ENCODE peak calls at places on chromosomes 2 and 18, in nine cellular contexts. V is sigmoid colon, E is Peyer's patch, S is spleen, J is A549, O is H1, U is uterus, Z is tibial nerve, A is HCT116. F is an unnamed sample.

GRCh38 chr2:14137643-14138042 is 494.9 kb upstream of the LRATD1 start:
- DNase-seq in V (no peak), E (no peak), S (no peak), J (no peak), O (no peak), U (no peak), Z (no peak), A (no peak), F (no peak)

GRCh38 chr18:79950440-79951341 is 762 bp downstream of the SLC66A2 start:
- DNase-seq in V (peak), E (no peak), S (peak), J (peak), O (no peak), U (no peak), Z (no peak), A (no peak), F (no peak)

GRCh38 chr2:149365826-149366583 is 35.6 kb downstream of the LYPD6 start:
- DNase-seq in V (no peak), E (no peak), S (no peak), J (no peak), O (no peak), U (no peak), Z (no peak), A (peak), F (no peak)

GRCh38 chr2:98394595-98395153 is 48.4 kb downstream of the CNGA3 start:
- DNase-seq in V (no peak), E (no peak), S (no peak), J (no peak), O (no peak), U (no peak), Z (no peak), A (no peak), F (no peak)

GRCh38 chr18:23105581-23106219 is 29.6 kb upstream of the CABLES1 start:
- DNase-seq in V (no peak), E (no peak), S (peak), J (no peak), O (no peak), U (no peak), Z (no peak), A (no peak), F (no peak)

GRCh38 chr2:239279508-239280295 is 121.1 kb downstream of the HDAC4 start:
- DNase-seq in V (no peak), E (no peak), S (peak), J (no peak), O (no peak), U (peak), Z (no peak), A (no peak), F (no peak)

GRCh38 chr2:46909771-46910419 is 5.7 kb downstream of the MCFD2 start:
- DNase-seq in V (no peak), E (no peak), S (no peak), J (peak), O (no peak), U (no peak), Z (no peak), A (peak), F (no peak)

GRCh38 chr2:235703711-235704295 is 210.0 kb downstream of the AGAP1 start:
- DNase-seq in V (peak), E (no peak), S (no peak), J (no peak), O (no peak), U (no peak), Z (no peak), A (no peak), F (no peak)

GRCh38 chr2:191166111-191166755 is 15.4 kb upstream of the STAT4 start:
- DNase-seq in V (no peak), E (no peak), S (no peak), J (no peak), O (no peak), U (no peak), Z (no peak), A (no peak), F (no peak)

GRCh38 chr2:161946489-161947107 is 127.4 kb downstream of the DPP4 start:
- DNase-seq in V (no peak), E (no peak), S (no peak), J (no peak), O (no peak), U (no peak), Z (no peak), A (peak), F (no peak)

GRCh38 chr18:54647176-54647575 is 56.1 kb downstream of the DYNAP start:
- DNase-seq in V (no peak), E (no peak), S (no peak), J (no peak), O (no peak), U (no peak), Z (no peak), A (peak), F (no peak)

GRCh38 chr18:44601447-44601846 is 79.2 kb upstream of the SETBP1 start:
- DNase-seq in V (no peak), E (no peak), S (no peak), J (no peak), O (no peak), U (no peak), Z (no peak), A (no peak), F (no peak)

GRCh38 chr2:97005353-97005752 is 19.0 kb upstream of the FAM178B start:
- DNase-seq in V (no peak), E (no peak), S (no peak), J (peak), O (no peak), U (no peak), Z (no peak), A (peak), F (no peak)

GRCh38 chr2:217943379-217944321 is 59.1 kb downstream of the TNS1 start:
- DNase-seq in V (peak), E (no peak), S (peak), J (peak), O (peak), U (peak), Z (peak), A (peak), F (peak)

GRCh38 chr2:203685789-203686433 is 20.5 kb upstream of the CD28 start:
- DNase-seq in V (no peak), E (no peak), S (no peak), J (no peak), O (no peak), U (no peak), Z (no peak), A (no peak), F (no peak)

GRCh38 chr2:105177008-105177407 is 64.5 kb upstream of the GPR45 start:
- DNase-seq in V (no peak), E (no peak), S (no peak), J (no peak), O (no peak), U (no peak), Z (no peak), A (no peak), F (no peak)

GRCh38 chr2:113010088-113010487 is 4.8 kb downstream of the IL36A start:
- DNase-seq in V (no peak), E (no peak), S (no peak), J (no peak), O (no peak), U (no peak), Z (no peak), A (no peak), F (no peak)

GRCh38 chr18:702957-703659 is 9.3 kb downstream of the ENOSF1 start:
- DNase-seq in V (no peak), E (no peak), S (no peak), J (no peak), O (peak), U (peak), Z (no peak), A (no peak), F (no peak)

GRCh38 chr18:24212939-24213338 is 74.1 kb downstream of the CABYR start:
- DNase-seq in V (no peak), E (no peak), S (no peak), J (no peak), O (no peak), U (no peak), Z (no peak), A (peak), F (no peak)

GRCh38 chr2:108449410-108450200 is 599 bp downstream of the GCC2 start:
- DNase-seq in V (no peak), E (peak), S (no peak), J (peak), O (no peak), U (no peak), Z (no peak), A (peak), F (no peak)

GRCh38 chr2:201697899-201698298 is 545 bp downstream of the MPP4 start:
- DNase-seq in V (no peak), E (no peak), S (no peak), J (no peak), O (no peak), U (no peak), Z (no peak), A (no peak), F (no peak)

GRCh38 chr2:152693033-152693432 is 24.2 kb downstream of the PRPF40A start:
- DNase-seq in V (no peak), E (no peak), S (no peak), J (no peak), O (no peak), U (no peak), Z (no peak), A (no peak), F (no peak)

GRCh38 chr2:150484461-150484931 is 3.0 kb downstream of the RND3 start:
- DNase-seq in V (peak), E (no peak), S (no peak), J (no peak), O (no peak), U (no peak), Z (no peak), A (no peak), F (no peak)

GRCh38 chr18:46211816-46212215 is 107.6 kb downstream of the HAUS1 start:
- DNase-seq in V (no peak), E (no peak), S (no peak), J (no peak), O (no peak), U (no peak), Z (no peak), A (no peak), F (no peak)

GRCh38 chr2:225113356-225114015 is 71.2 kb upstream of the DOCK10 start:
- DNase-seq in V (no peak), E (no peak), S (no peak), J (no peak), O (no peak), U (no peak), Z (no peak), A (no peak), F (no peak)

GRCh38 chr2:217610411-217610814 is 392.4 kb downstream of the TNS1 start:
- DNase-seq in V (no peak), E (peak), S (no peak), J (no peak), O (no peak), U (no peak), Z (no peak), A (no peak), F (no peak)

GRCh38 chr2:171347591-171348032 is 86.2 kb downstream of the METTL8 start:
- DNase-seq in V (no peak), E (no peak), S (no peak), J (no peak), O (no peak), U (no peak), Z (no peak), A (peak), F (no peak)

GRCh38 chr2:53460347-53460746 is 307.3 kb upstream of the CHAC2 start:
- DNase-seq in V (no peak), E (no peak), S (no peak), J (no peak), O (no peak), U (no peak), Z (no peak), A (no peak), F (no peak)
- TF ChIP-seq POLR2A in V (no peak), E (no peak), S (no peak), J (no peak), O (no peak), U (no peak), Z (no peak), A (no peak), F (no peak)

GRCh38 chr2:55761024-55761423 is 67.4 kb upstream of the PNPT1 start:
- DNase-seq in V (no peak), E (no peak), S (no peak), J (no peak), O (no peak), U (no peak), Z (no peak), A (no peak), F (no peak)
- H3K27ac ChIP-seq in V (peak), E (no peak), S (no peak), J (no peak), O (no peak), U (no peak), Z (no peak), A (no peak), F (no peak)

GRCh38 chr2:25878361-25879132 is at the start of gene ASXL2:
- DNase-seq in V (peak), E (peak), S (peak), J (peak), O (peak), U (peak), Z (peak), A (peak), F (peak)
- TF ChIP-seq POLR2A in V (peak), E (peak), S (peak), J (peak), O (peak), U (peak), Z (peak), A (peak), F (peak)

DNA sequence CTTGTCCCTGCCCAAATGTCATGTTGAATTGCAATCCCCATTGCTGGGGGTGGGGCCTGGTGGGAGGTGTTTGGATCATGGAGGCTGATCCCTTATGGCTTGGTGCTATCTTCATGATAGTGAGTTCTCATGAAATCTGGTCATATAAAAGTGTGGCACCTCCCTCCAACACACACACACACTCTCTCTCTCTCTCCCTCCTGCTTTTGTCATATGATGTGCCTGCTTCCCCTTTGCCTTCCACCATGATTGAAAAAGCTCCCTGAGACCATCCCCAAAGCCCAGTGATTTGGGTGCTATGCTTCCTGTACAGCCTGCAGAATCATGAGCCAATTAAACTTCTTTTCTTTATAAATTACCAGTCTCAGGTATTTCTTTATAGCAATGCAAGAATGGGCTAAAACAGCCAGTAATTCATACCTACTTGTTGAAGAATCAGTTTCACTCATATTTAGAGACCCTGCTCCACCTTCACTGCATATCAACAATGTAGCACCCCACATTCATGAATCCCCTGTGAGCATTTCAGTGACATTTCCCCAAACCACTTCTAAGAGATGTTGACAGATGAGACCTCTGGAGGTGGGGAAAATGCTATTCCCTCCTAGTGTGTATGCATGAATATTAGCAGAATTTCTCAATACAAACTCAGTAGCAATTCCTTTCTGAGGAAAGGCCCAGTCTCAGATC is 54.8 kb upstream of the STK17B start:
- DNase-seq in V (no peak), E (no peak), S (no peak), J (no peak), O (no peak), U (no peak), Z (no peak), A (no peak), F (no peak)
- H3K27ac ChIP-seq in V (no peak), E (no peak), S (no peak), J (no peak), O (no peak), U (no peak), Z (no peak), A (no peak), F (no peak)

GRCh38 chr18:74496508-74497307 is 545 bp downstream of the CNDP2 start:
- DNase-seq in V (peak), E (peak), S (no peak), J (peak), O (no peak), U (peak), Z (no peak), A (peak), F (peak)
- TF ChIP-seq POLR2A in V (peak), E (no peak), S (no peak), J (no peak), O (no peak), U (no peak), Z (no peak), A (no peak), F (no peak)

DNA sequence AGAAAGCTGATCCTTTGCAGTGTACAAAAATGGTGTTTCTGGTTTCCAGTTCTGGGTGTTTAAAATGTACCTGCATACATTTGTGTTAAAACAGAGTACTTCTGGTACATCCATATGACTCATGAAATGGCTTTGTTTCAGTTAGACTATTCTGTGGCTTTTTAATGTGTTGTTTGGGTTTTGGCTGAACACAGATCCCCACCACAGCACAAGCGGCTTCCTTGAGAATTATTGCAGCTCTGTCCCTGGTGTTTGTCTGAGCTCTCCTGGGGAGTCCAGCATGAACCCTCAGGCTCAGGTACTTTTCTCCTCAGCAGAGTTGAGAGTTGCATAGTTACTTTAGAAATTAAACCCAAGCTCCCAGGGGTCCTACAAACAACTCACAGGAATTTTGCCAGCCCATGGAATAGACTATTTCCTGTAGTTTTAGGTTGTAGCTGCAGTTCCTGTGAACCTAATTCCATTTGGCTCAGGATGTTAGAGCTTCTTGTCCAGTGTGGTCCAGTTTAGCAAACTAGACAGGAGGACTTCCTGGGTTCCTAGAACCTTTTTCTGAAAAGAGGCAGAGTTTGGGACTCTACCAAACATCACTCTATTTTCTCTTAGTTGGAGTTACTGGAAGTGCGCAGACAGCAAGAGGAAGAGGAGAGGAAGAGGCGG is 64.8 kb upstream of the EML6 start:
- DNase-seq in V (no peak), E (no peak), S (no peak), J (no peak), O (no peak), U (no peak), Z (no peak), A (no peak), F (no peak)
- H3K27ac ChIP-seq in V (no peak), E (no peak), S (peak), J (no peak), O (no peak), U (peak), Z (no peak), A (no peak), F (peak)

GRCh38 chr18:57585846-57586242 is 658 bp downstream of the FECH start:
- DNase-seq in V (no peak), E (no peak), S (no peak), J (no peak), O (no peak), U (no peak), Z (no peak), A (no peak), F (no peak)

GRCh38 chr18:57585421-57585820 is 1.1 kb downstream of the FECH start:
- DNase-seq in V (no peak), E (no peak), S (no peak), J (no peak), O (no peak), U (no peak), Z (no peak), A (no peak), F (no peak)

GRCh38 chr18:57586243-57587049 is at the start of gene FECH:
- DNase-seq in V (peak), E (peak), S (peak), J (peak), O (peak), U (peak), Z (peak), A (peak), F (peak)

GRCh38 chr18:57581301-57581934 is 5.1 kb downstream of the FECH start:
- DNase-seq in V (no peak), E (peak), S (no peak), J (no peak), O (no peak), U (no peak), Z (no peak), A (no peak), F (no peak)

GRCh38 chr18:57583297-57583835 is 3.1 kb downstream of the FECH start:
- DNase-seq in V (no peak), E (no peak), S (no peak), J (no peak), O (no peak), U (no peak), Z (no peak), A (no peak), F (no peak)
- TF ChIP-seq POLR2A in V (no peak), E (no peak), S (no peak), J (no peak), O (no peak), U (no peak), Z (no peak), A (no peak), F (no peak)

F was measured in heart left ventricle.